ENCODE peak calls at places on chromosomes 4 and X, in ten cellular contexts. F, C, W, P, M, J, X, V, K and R are unnamed samples.

GRCh38 chr4:100742045-100742444 is 224.2 kb upstream of the EMCN start:
- DNase-seq in V (no peak), F (peak), W (no peak), C (no peak), J (peak), K (peak), X (no peak), M (peak), P (no peak), R (peak)

GRCh38 chrX:47185241-47185640 is 8.4 kb upstream of the UBA1 start:
- DNase-seq in V (no peak), M (no peak), F (no peak), W (no peak), K (no peak), X (no peak), P (no peak), C (no peak), J (no peak), R (no peak)

GRCh38 chrX:70554523-70554922 is 109.9 kb downstream of the DLG3 start:
- DNase-seq in W (no peak), V (no peak), K (peak), M (no peak), F (no peak), J (no peak), C (no peak), P (no peak), X (no peak), R (no peak)

GRCh38 chr4:156242390-156242789 is 288.7 kb upstream of the CTSO start:
- DNase-seq in K (no peak), P (no peak), V (no peak), C (no peak), F (no peak), M (no peak), J (no peak), W (no peak), X (no peak), R (no peak)

GRCh38 chr4:123398803-123399637 is 2.4 kb downstream of the SPRY1 start:
- DNase-seq in C (peak), K (peak), J (peak), X (peak), W (peak), M (peak), V (peak), P (peak), F (peak), R (no peak)

GRCh38 chr4:156538210-156538609 is 433.4 kb downstream of the PDGFC start:
- DNase-seq in W (no peak), F (no peak), X (no peak), M (no peak), V (no peak), K (no peak), P (no peak), C (no peak), J (no peak), R (no peak)

GRCh38 chr4:139838811-139839210 is 173.2 kb downstream of the MGST2 start:
- DNase-seq in W (no peak), V (no peak), J (no peak), F (no peak), C (no peak), X (no peak), P (no peak), M (no peak), K (no peak), R (no peak)

GRCh38 chrX:80808854-80809493 is 703 bp downstream of the BRWD3 start:
- DNase-seq in J (peak), V (peak), F (peak), X (peak), P (no peak), C (no peak), K (peak), W (no peak), M (no peak), R (no peak)

GRCh38 chr4:114481856-114482255 is 116.8 kb upstream of the UGT8 start:
- DNase-seq in M (no peak), J (no peak), X (no peak), K (no peak), V (no peak), F (no peak), P (no peak), C (no peak), W (no peak), R (no peak)

GRCh38 chr4:126779446-126780166 is 853.2 kb upstream of the INTU start:
- DNase-seq in K (peak), V (no peak), J (no peak), W (no peak), F (no peak), M (peak), P (no peak), C (no peak), X (no peak), R (no peak)